ENCODE peak calls at places on chromosomes 5 and 9, in nine cellular contexts. Q, Y, M, U, I, H, D, B and A are unnamed samples.

GRCh38 chr5:29805804-29806203 is 1387.7 kb upstream of the CDH6 start:
- DNase-seq in Q (no peak), Y (no peak), M (no peak), U (no peak), I (no peak), H (no peak), D (no peak), B (no peak), A (no peak)

GRCh38 chr9:33109850-33110595 is 33.5 kb upstream of the SMU1 start:
- DNase-seq in Q (no peak), Y (no peak), M (no peak), U (no peak), I (no peak), H (no peak), D (no peak), B (no peak), A (no peak)

GRCh38 chr9:123355761-123356520 is at the start of gene CRB2:
- DNase-seq in Q (no peak), Y (peak; percentile 58), M (peak; percentile 86), U (no peak), I (no peak), H (no peak), D (no peak), B (no peak), A (peak; percentile 37)

GRCh38 chr5:11790201-11790600 is 114.0 kb downstream of the CTNND2 start:
- DNase-seq in Q (no peak), Y (no peak), M (no peak), U (no peak), I (no peak), H (no peak), D (no peak), B (no peak), A (no peak)

GRCh38 chr5:34574976-34575467 is 81.1 kb upstream of the RAI14 start:
- DNase-seq in Q (no peak), Y (no peak), M (no peak), U (no peak), I (no peak), H (no peak), D (no peak), B (no peak), A (no peak)

GRCh38 chr9:86549434-86549833 is 195.2 kb upstream of the TUT7 start:
- DNase-seq in Q (no peak), Y (no peak), M (no peak), U (no peak), I (no peak), H (no peak), D (no peak), B (no peak), A (no peak)

GRCh38 chr9:137948642-137949041 is 71.1 kb downstream of the CACNA1B start:
- DNase-seq in Q (no peak), Y (no peak), M (no peak), U (no peak), I (no peak), H (no peak), D (no peak), B (no peak), A (no peak)

GRCh38 chr9:36878986-36879982 is 154.8 kb downstream of the PAX5 start:
- DNase-seq in Q (peak; percentile 19), Y (no peak), M (no peak), U (no peak), I (no peak), H (no peak), D (no peak), B (peak; percentile 32), A (no peak)

GRCh38 chr5:14778789-14779070 is 92.8 kb downstream of the ANKH start:
- DNase-seq in Q (no peak), Y (no peak), M (peak; percentile 12), U (no peak), I (no peak), H (no peak), D (no peak), B (no peak), A (no peak)

GRCh38 chr5:177370488-177371119 is 12.9 kb downstream of the RGS14 start:
- DNase-seq in Q (peak; percentile 87), Y (peak; percentile 87), M (peak; percentile 96), U (no peak), I (no peak), H (peak; percentile 54), D (peak; percentile 53), B (peak; percentile 97), A (no peak)

GRCh38 chr9:126154869-126155268 is 171.8 kb upstream of the MVB12B start:
- DNase-seq in Q (no peak), Y (no peak), M (no peak), U (no peak), I (no peak), H (no peak), D (no peak), B (no peak), A (no peak)

GRCh38 chr5:5492087-5492933 is 69.8 kb downstream of the ICE1 start:
- DNase-seq in Q (no peak), Y (peak; percentile 20), M (peak; percentile 72), U (no peak), I (no peak), H (peak; percentile 45), D (peak; percentile 8), B (no peak), A (peak; percentile 78)

GRCh38 chr9:110426052-110426709 is 88.5 kb upstream of the TXNDC8 start:
- DNase-seq in Q (no peak), Y (no peak), M (no peak), U (no peak), I (no peak), H (no peak), D (no peak), B (no peak), A (no peak)

GRCh38 chr5:179374506-179375235 is 29.4 kb upstream of the ADAMTS2 start:
- DNase-seq in Q (no peak), Y (no peak), M (no peak), U (no peak), I (no peak), H (no peak), D (no peak), B (peak; percentile 61), A (no peak)

GRCh38 chr9:128903871-128904371 is 16.9 kb upstream of the PHYHD1 start:
- DNase-seq in Q (no peak), Y (no peak), M (no peak), U (no peak), I (no peak), H (no peak), D (no peak), B (no peak), A (no peak)

GRCh38 chr5:17896605-17897004 is 262.3 kb downstream of the TAF11L14 start:
- DNase-seq in Q (peak; percentile 7), Y (no peak), M (no peak), U (no peak), I (no peak), H (no peak), D (no peak), B (no peak), A (no peak)

GRCh38 chr5:132261881-132262845 is 4.7 kb downstream of the PDLIM4 start:
- DNase-seq in Q (no peak), Y (no peak), M (no peak), U (no peak), I (no peak), H (no peak), D (no peak), B (peak; percentile 62), A (no peak)

GRCh38 chr9:121861501-121862180 is 210.2 kb downstream of the DAB2IP start:
- DNase-seq in Q (no peak), Y (no peak), M (peak; percentile 42), U (no peak), I (no peak), H (no peak), D (no peak), B (peak; percentile 34), A (no peak)

GRCh38 chr5:168227973-168228615 is 63.4 kb upstream of the WWC1 start:
- DNase-seq in Q (no peak), Y (no peak), M (no peak), U (no peak), I (no peak), H (no peak), D (no peak), B (no peak), A (no peak)

GRCh38 chr5:96781031-96781733 is 26.6 kb downstream of the ERAP1 start:
- DNase-seq in Q (peak; percentile 49), Y (no peak), M (no peak), U (no peak), I (no peak), H (no peak), D (no peak), B (no peak), A (no peak)

GRCh38 chr5:160434022-160434531 is 12.4 kb downstream of the PTTG1 start:
- DNase-seq in Q (no peak), Y (peak; percentile 40), M (peak; percentile 11), U (no peak), I (no peak), H (no peak), D (no peak), B (peak; percentile 86), A (no peak)

GRCh38 chr9:133305731-133306130 is 30.3 kb downstream of the SURF6 start:
- DNase-seq in Q (no peak), Y (no peak), M (no peak), U (no peak), I (no peak), H (no peak), D (no peak), B (no peak), A (no peak)

GRCh38 chr5:171419663-171420428 is 399 bp downstream of the FGF18 start:
- DNase-seq in Q (no peak), Y (no peak), M (peak; percentile 69), U (no peak), I (no peak), H (no peak), D (no peak), B (peak; percentile 74), A (peak; percentile 11)